ENCODE peak calls at places on chromosomes 16 and 17, in seven cellular contexts. J is GM23338, V is HepG2, U is Panc1, L is stomach, T is GM12878, C is breast epithelium. S is an unnamed sample.
A peak's percentile ranks its signal among the peaks of the same experiment; 100 is the strongest.

GRCh38 chr16:4265676-4266075 is 7.1 kb downstream of the TFAP4 start:
- DNase-seq in L (no peak), U (no peak), C (no peak), V (no peak), T (no peak), J (no peak), S (no peak)

GRCh38 chr17:1078831-1079561 is 82.1 kb downstream of the TIMM22 start:
- DNase-seq in U (no peak), V (no peak), T (no peak), J (peak; percentile 75), C (no peak), L (no peak), S (no peak)

GRCh38 chr17:36534117-36534880 is at the start of gene MYO19:
- DNase-seq in J (peak; percentile 92), T (peak; percentile 24), U (no peak), V (peak; percentile 62), C (peak; percentile 67), L (peak; percentile 72), S (peak; percentile 61)

GRCh38 chr16:67562526-67562917 is at the start of gene CTCF:
- DNase-seq in L (peak; percentile 85), C (no peak), V (peak; percentile 70), T (no peak), U (no peak), J (peak; percentile 87), S (peak; percentile 87)

GRCh38 chr16:28193530-28194423 is 18.0 kb downstream of the XPO6 start:
- DNase-seq in J (no peak), U (no peak), L (no peak), V (no peak), C (no peak), T (no peak), S (no peak)

GRCh38 chr16:83549836-83550569 is 257.8 kb upstream of the HSBP1 start:
- DNase-seq in C (no peak), V (no peak), U (no peak), J (no peak), L (no peak), T (no peak), S (no peak)

GRCh38 chr17:78176548-78177025 is 8.2 kb downstream of the SYNGR2 start:
- DNase-seq in L (peak; percentile 84), C (no peak), U (no peak), J (peak; percentile 86), T (no peak), V (no peak), S (peak; percentile 73)

GRCh38 chr16:13909872-13910303 is 10.1 kb upstream of the ERCC4 start:
- DNase-seq in U (no peak), L (peak; percentile 87), T (no peak), V (peak; percentile 92), J (no peak), C (peak; percentile 30), S (peak; percentile 86)

GRCh38 chr16:14298374-14299122 is 227.4 kb downstream of the MRTFB start:
- DNase-seq in C (no peak), L (no peak), T (no peak), V (no peak), J (no peak), U (no peak), S (no peak)

GRCh38 chr17:79005063-79005861 is 4.3 kb downstream of the CANT1 start:
- DNase-seq in V (no peak), L (peak; percentile 74), C (peak; percentile 78), T (no peak), U (no peak), J (no peak), S (peak; percentile 90)

GRCh38 chr16:14181371-14182050 is 110.4 kb downstream of the MRTFB start:
- DNase-seq in J (no peak), V (no peak), U (no peak), C (no peak), L (no peak), T (no peak), S (no peak)

GRCh38 chr17:8695241-8695640 is 49.4 kb downstream of the CCDC42 start:
- DNase-seq in J (no peak), L (no peak), T (no peak), V (no peak), U (no peak), C (no peak), S (no peak)

GRCh38 chr16:24372824-24373223 is 116.7 kb downstream of the CACNG3 start:
- DNase-seq in U (no peak), V (no peak), J (no peak), L (no peak), C (no peak), T (no peak), S (no peak)

DNA sequence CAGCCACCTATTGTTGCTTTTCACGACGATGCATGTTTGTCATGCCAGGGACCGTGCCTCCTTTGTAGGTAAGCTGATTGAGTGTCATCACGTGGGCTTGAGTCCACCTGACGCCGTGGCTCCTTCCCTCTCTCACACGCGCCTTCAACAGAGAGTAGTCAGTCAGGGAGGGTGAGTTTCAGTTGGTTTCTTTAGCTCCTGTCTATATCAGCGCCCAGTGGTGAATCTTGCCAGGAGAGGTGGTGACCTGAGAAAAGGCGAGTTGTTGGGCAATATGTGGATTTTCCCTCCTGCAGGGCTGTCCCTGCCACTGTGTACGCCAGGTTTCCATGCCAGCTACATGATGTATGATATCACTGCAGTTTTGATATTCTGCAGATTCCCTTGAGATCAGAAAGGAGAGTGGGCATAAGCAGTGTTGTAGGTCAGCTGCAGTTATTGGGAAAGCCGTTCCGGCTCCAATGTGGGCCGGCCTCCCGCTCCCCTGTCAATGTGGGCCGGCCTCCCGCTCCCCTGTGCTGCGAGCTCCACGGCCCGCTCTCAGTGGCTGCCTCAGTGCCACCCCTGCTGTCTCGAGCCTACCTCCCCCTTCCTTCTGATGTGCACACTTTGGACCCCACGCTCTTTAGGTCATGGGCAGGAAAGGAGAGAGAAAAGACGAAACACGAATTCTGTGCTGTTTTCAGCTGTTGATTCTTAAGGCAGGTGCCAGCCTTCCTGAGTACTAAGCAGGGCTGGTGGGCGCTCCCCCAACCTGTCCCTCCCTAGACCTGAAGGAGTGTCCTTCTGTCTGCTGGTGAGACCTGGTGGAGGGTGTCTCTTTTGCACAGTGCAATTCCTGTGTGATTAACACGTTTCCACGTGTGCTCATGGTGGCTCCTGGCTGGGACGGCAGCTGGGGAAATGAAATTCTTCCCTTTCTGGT is 31.5 kb downstream of the BANP start:
- DNase-seq in L (no peak), U (no peak), V (peak; percentile 48), C (peak; percentile 46), J (no peak), T (no peak), S (no peak)
- TF ChIP-seq POLR2AphosphoS5 in L (no peak), U (no peak), V (no peak), C (no peak), J (no peak), T (no peak), S (no peak)

DNA sequence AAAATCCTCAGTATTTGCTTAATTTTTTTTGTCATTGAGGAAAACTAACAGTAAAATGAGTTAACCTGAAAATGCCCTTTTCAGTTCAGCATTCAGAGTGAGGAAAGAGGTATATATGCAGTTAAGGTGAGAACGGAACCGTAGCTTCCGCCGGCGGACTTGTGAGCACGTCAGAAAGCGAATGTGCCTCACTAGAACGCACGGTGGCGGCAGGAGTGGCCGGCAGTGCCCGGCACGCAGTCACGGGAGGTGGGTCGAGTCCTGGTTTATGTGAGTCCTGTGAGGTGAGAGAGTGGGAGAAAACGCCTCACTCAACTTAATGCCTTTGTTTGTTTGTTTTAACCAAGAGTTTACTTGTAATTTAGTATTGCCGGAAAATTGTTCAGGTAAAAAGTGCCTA is 6.1 kb downstream of the SEC14L1 start:
- DNase-seq in J (peak; percentile 45), L (peak; percentile 83), C (no peak), T (no peak), U (no peak), V (no peak), S (no peak)
- TF ChIP-seq CTCF in J (no peak), L (peak; percentile 55), C (no peak), T (no peak), U (no peak), V (no peak), S (no peak)

GRCh38 chr17:59427425-59427921 is 96.0 kb downstream of the YPEL2 start:
- DNase-seq in T (no peak), V (no peak), U (no peak), L (no peak), J (no peak), C (no peak), S (no peak)

GRCh38 chr17:59424331-59424730 is 92.9 kb downstream of the YPEL2 start:
- DNase-seq in V (no peak), U (no peak), L (no peak), T (no peak), J (no peak), C (no peak), S (no peak)

GRCh38 chr17:59425085-59425901 is 93.8 kb downstream of the YPEL2 start:
- DNase-seq in T (no peak), J (peak; percentile 21), V (no peak), U (no peak), C (no peak), L (no peak), S (no peak)

GRCh38 chr17:59427996-59428395 is 96.5 kb downstream of the YPEL2 start:
- DNase-seq in L (no peak), U (no peak), V (no peak), C (no peak), J (no peak), T (no peak), S (no peak)

GRCh38 chr17:59426031-59426430 is 94.6 kb downstream of the YPEL2 start:
- DNase-seq in L (no peak), V (no peak), U (no peak), C (no peak), J (no peak), T (no peak), S (no peak)
- H3K4me1 ChIP-seq in L (peaks cover 18% of the 10 kb centered on the region), V (peaks cover 99% of the 10 kb centered on the region), U (no peaks in the 10 kb centered on the region), C (no peaks in the 10 kb centered on the region), J (no peaks in the 10 kb centered on the region), T (peaks cover 14% of the 10 kb centered on the region), S (no peaks in the 10 kb centered on the region)

GRCh38 chr17:43905400-43905984 is 1.8 kb downstream of the MPP2 start:
- DNase-seq in U (no peak), L (no peak), V (no peak), C (no peak), T (no peak), J (peak; percentile 51), S (no peak)

GRCh38 chr17:43908111-43908721 is 880 bp upstream of the MPP2 start:
- DNase-seq in U (no peak), T (no peak), C (peak; percentile 57), V (no peak), J (peak; percentile 88), L (peak; percentile 65), S (peak; percentile 64)

GRCh38 chr17:43906951-43907424 is 348 bp downstream of the MPP2 start:
- DNase-seq in C (no peak), V (no peak), U (no peak), J (no peak), T (no peak), L (no peak), S (no peak)

GRCh38 chr17:43905985-43906852 is 1.1 kb downstream of the MPP2 start:
- DNase-seq in V (peak; percentile 47), C (peak; percentile 72), L (peak; percentile 74), J (peak; percentile 96), T (no peak), U (no peak), S (no peak)

DNA sequence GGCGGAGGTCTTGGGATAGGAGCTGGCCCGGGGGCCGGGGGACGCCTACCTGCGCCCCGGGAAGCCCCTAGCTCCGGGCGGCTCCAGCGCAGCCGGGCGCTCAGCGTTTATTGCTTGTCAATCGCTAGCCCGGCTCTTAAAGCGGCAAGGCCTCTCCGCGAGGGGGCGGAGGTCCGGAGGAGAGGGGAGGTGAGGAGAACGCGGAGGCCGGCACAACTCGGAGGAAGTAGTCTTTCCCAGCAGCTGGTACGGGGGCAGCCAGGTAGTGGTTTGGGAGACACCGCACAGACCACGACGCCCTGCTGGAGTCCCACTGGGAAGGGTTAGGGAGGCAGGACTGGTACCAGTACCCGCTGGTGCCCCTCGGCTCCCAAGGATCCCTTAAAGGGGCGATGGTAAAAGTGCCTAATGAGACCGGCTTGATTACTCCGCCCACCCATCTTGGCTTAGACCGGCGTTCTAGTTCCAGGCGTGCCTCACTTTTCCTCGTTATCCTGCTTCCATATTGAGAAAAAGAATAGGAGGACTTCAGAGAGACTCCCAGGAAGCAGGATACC is at the start of gene MPP2:
- DNase-seq in U (no peak), V (peak; percentile 20), T (no peak), L (peak; percentile 73), C (peak; percentile 65), J (peak; percentile 96), S (peak; percentile 68)
- TF ChIP-seq POLR2AphosphoS5 in U (no peak), V (no peak), T (no peak), L (no peak), C (peak; percentile 17), J (no peak), S (peak; percentile 64)